ENCODE peak calls at places on chromosome 4, in seven cellular contexts. One of them, this sample, is unnamed.
A peak's percentile ranks its signal among the peaks of the same experiment; 100 is the strongest.

GRCh38 chr4:173420324-173420752 is 21.4 kb upstream of the SCRG1 start:
- DNase-seq in stimulated activated CD4-positive, alpha-beta T cell treated with anti-CD3 and anti-CD28 coated beads, Interleukin-15, amount 100 ng/mL, for 1 hour: no peak
- DNase-seq in effector memory CD8-positive, alpha-beta T cell: no peak
- DNase-seq in ovary: no peak
- DNase-seq in fibroblast of lung: peak; percentile 61
- DNase-seq in activated naive CD4-positive, alpha-beta T cell treated with anti-CD3 and anti-CD28 coated beads for 36 hours: no peak
- DNase-seq in brain microvascular endothelial cell: no peak
- DNase-seq in this sample: no peak

GRCh38 chr4:41994461-41994860 is 4.1 kb downstream of the SLC30A9 start:
- DNase-seq in stimulated activated CD4-positive, alpha-beta T cell treated with anti-CD3 and anti-CD28 coated beads, Interleukin-15, amount 100 ng/mL, for 1 hour: no peak
- DNase-seq in effector memory CD8-positive, alpha-beta T cell: no peak
- DNase-seq in ovary: no peak
- DNase-seq in fibroblast of lung: no peak
- DNase-seq in activated naive CD4-positive, alpha-beta T cell treated with anti-CD3 and anti-CD28 coated beads for 36 hours: no peak
- DNase-seq in brain microvascular endothelial cell: no peak
- DNase-seq in this sample: no peak

GRCh38 chr4:19776929-19777328 is 474.8 kb upstream of the SLIT2 start:
- DNase-seq in stimulated activated CD4-positive, alpha-beta T cell treated with anti-CD3 and anti-CD28 coated beads, Interleukin-15, amount 100 ng/mL, for 1 hour: no peak
- DNase-seq in effector memory CD8-positive, alpha-beta T cell: no peak
- DNase-seq in ovary: no peak
- DNase-seq in fibroblast of lung: peak; percentile 21
- DNase-seq in activated naive CD4-positive, alpha-beta T cell treated with anti-CD3 and anti-CD28 coated beads for 36 hours: no peak
- DNase-seq in brain microvascular endothelial cell: no peak
- DNase-seq in this sample: no peak

GRCh38 chr4:109303141-109303499 is 662 bp upstream of the COL25A1 start:
- DNase-seq in stimulated activated CD4-positive, alpha-beta T cell treated with anti-CD3 and anti-CD28 coated beads, Interleukin-15, amount 100 ng/mL, for 1 hour: no peak
- DNase-seq in effector memory CD8-positive, alpha-beta T cell: no peak
- DNase-seq in ovary: peak; percentile 16
- DNase-seq in fibroblast of lung: peak; percentile 10
- DNase-seq in activated naive CD4-positive, alpha-beta T cell treated with anti-CD3 and anti-CD28 coated beads for 36 hours: no peak
- DNase-seq in brain microvascular endothelial cell: no peak
- DNase-seq in this sample: no peak

GRCh38 chr4:126807132-126807531 is 825.6 kb upstream of the INTU start:
- DNase-seq in stimulated activated CD4-positive, alpha-beta T cell treated with anti-CD3 and anti-CD28 coated beads, Interleukin-15, amount 100 ng/mL, for 1 hour: no peak
- DNase-seq in effector memory CD8-positive, alpha-beta T cell: no peak
- DNase-seq in ovary: no peak
- DNase-seq in fibroblast of lung: no peak
- DNase-seq in activated naive CD4-positive, alpha-beta T cell treated with anti-CD3 and anti-CD28 coated beads for 36 hours: no peak
- DNase-seq in brain microvascular endothelial cell: no peak
- DNase-seq in this sample: no peak

GRCh38 chr4:155011163-155011825 is 197.1 kb upstream of the NPY2R start:
- DNase-seq in stimulated activated CD4-positive, alpha-beta T cell treated with anti-CD3 and anti-CD28 coated beads, Interleukin-15, amount 100 ng/mL, for 1 hour: no peak
- DNase-seq in effector memory CD8-positive, alpha-beta T cell: no peak
- DNase-seq in ovary: no peak
- DNase-seq in fibroblast of lung: no peak
- DNase-seq in activated naive CD4-positive, alpha-beta T cell treated with anti-CD3 and anti-CD28 coated beads for 36 hours: no peak
- DNase-seq in brain microvascular endothelial cell: no peak
- DNase-seq in this sample: no peak

GRCh38 chr4:1204286-1204827 is 32.0 kb upstream of the SPON2 start:
- DNase-seq in stimulated activated CD4-positive, alpha-beta T cell treated with anti-CD3 and anti-CD28 coated beads, Interleukin-15, amount 100 ng/mL, for 1 hour: no peak
- DNase-seq in effector memory CD8-positive, alpha-beta T cell: no peak
- DNase-seq in ovary: peak; percentile 19
- DNase-seq in fibroblast of lung: no peak
- DNase-seq in activated naive CD4-positive, alpha-beta T cell treated with anti-CD3 and anti-CD28 coated beads for 36 hours: peak; percentile 3
- DNase-seq in brain microvascular endothelial cell: no peak
- DNase-seq in this sample: no peak

GRCh38 chr4:156377036-156377700 is 423.5 kb upstream of the CTSO start:
- DNase-seq in stimulated activated CD4-positive, alpha-beta T cell treated with anti-CD3 and anti-CD28 coated beads, Interleukin-15, amount 100 ng/mL, for 1 hour: no peak
- DNase-seq in effector memory CD8-positive, alpha-beta T cell: no peak
- DNase-seq in ovary: no peak
- DNase-seq in fibroblast of lung: peak; percentile 73
- DNase-seq in activated naive CD4-positive, alpha-beta T cell treated with anti-CD3 and anti-CD28 coated beads for 36 hours: no peak
- DNase-seq in brain microvascular endothelial cell: peak; percentile 67
- DNase-seq in this sample: no peak

GRCh38 chr4:153209410-153209809 is 5.2 kb downstream of the TRIM2 start:
- DNase-seq in stimulated activated CD4-positive, alpha-beta T cell treated with anti-CD3 and anti-CD28 coated beads, Interleukin-15, amount 100 ng/mL, for 1 hour: no peak
- DNase-seq in effector memory CD8-positive, alpha-beta T cell: no peak
- DNase-seq in ovary: no peak
- DNase-seq in fibroblast of lung: no peak
- DNase-seq in activated naive CD4-positive, alpha-beta T cell treated with anti-CD3 and anti-CD28 coated beads for 36 hours: no peak
- DNase-seq in brain microvascular endothelial cell: no peak
- DNase-seq in this sample: no peak